ENCODE peak calls at places on chromosomes 7 and 10, in six cellular contexts. V, P, B, D, U and W are unnamed samples.

GRCh38 chr7:27346531-27347260 is 104.1 kb downstream of the EVX1 start:
- ATAC-seq in V (peak), P (peak), B (no peak), U (peak), D (peak), W (peak)

GRCh38 chr7:116834815-116835533 is 27.4 kb upstream of the CAPZA2 start:
- ATAC-seq in U (peak), B (no peak), P (peak), D (peak), V (peak), W (no peak)

GRCh38 chr10:116382290-116382689 is 45.4 kb upstream of the PNLIPRP3 start:
- ATAC-seq in B (no peak), D (no peak), P (no peak), U (no peak), V (no peak), W (no peak)

GRCh38 chr10:114100848-114101741 is 57.4 kb downstream of the ADRB1 start:
- ATAC-seq in U (peak), B (peak), P (peak), V (no peak), D (peak), W (peak)

GRCh38 chr7:22210355-22210754 is 146.6 kb downstream of the RAPGEF5 start:
- ATAC-seq in D (no peak), P (no peak), B (peak), U (no peak), V (no peak), W (no peak)

GRCh38 chr10:80684217-80684616 is 146.5 kb downstream of the SH2D4B start:
- ATAC-seq in V (peak), P (peak), B (peak), D (no peak), U (peak), W (no peak)

GRCh38 chr10:89805599-89806013 is 104.2 kb downstream of the KIF20B start:
- ATAC-seq in U (no peak), V (no peak), P (no peak), B (peak), D (no peak), W (no peak)

GRCh38 chr7:94511763-94512162 is 2.2 kb downstream of the CASD1 start:
- ATAC-seq in U (no peak), P (no peak), V (no peak), B (no peak), D (no peak), W (no peak)

GRCh38 chr7:116364469-116364868 is 135.1 kb upstream of the CAV2 start:
- ATAC-seq in B (no peak), U (peak), V (no peak), D (no peak), P (no peak), W (no peak)

GRCh38 chr10:113386005-113386404 is 166.8 kb upstream of the HABP2 start:
- ATAC-seq in D (peak), B (no peak), U (no peak), P (peak), V (peak), W (no peak)

GRCh38 chr10:91298224-91298862 is 77.9 kb downstream of the PCGF5 start:
- ATAC-seq in D (peak), P (peak), U (peak), B (peak), V (peak), W (peak)

GRCh38 chr10:77603529-77603927 is 34.1 kb downstream of the KCNMA1 start:
- ATAC-seq in P (peak), B (peak), U (no peak), D (no peak), V (peak), W (peak)

GRCh38 chr7:55504093-55504859 is 68.0 kb downstream of the VOPP1 start:
- ATAC-seq in P (no peak), D (no peak), B (no peak), U (no peak), V (no peak), W (no peak)

GRCh38 chr7:121605297-121605640 is 209.2 kb upstream of the FAM3C start:
- ATAC-seq in U (peak), V (peak), B (peak), P (peak), D (peak), W (no peak)

GRCh38 chr10:43842496-43842895 is 193.8 kb upstream of the ZNF32 start:
- ATAC-seq in V (no peak), D (no peak), P (no peak), B (no peak), U (no peak), W (no peak)

GRCh38 chr10:22245567-22245966 is 27.8 kb upstream of the EBLN1 start:
- ATAC-seq in U (no peak), B (no peak), P (no peak), D (no peak), V (peak), W (no peak)

GRCh38 chr10:18618995-18619394 is 32.4 kb downstream of the NSUN6 start:
- ATAC-seq in V (no peak), D (no peak), P (no peak), B (no peak), U (no peak), W (no peak)

GRCh38 chr10:78250313-78251040 is 216.8 kb downstream of the RPS24 start:
- ATAC-seq in B (no peak), V (no peak), P (peak), U (no peak), D (no peak), W (no peak)

GRCh38 chr10:55966131-55966530 is 394.9 kb downstream of the ZWINT start:
- ATAC-seq in V (no peak), B (no peak), D (no peak), P (peak), U (no peak), W (no peak)

GRCh38 chr7:141071855-141072547 is 1.9 kb upstream of the TMEM178B start:
- ATAC-seq in U (no peak), D (no peak), V (peak), B (no peak), P (no peak), W (no peak)

GRCh38 chr10:1625079-1625478 is 112.2 kb downstream of the ADARB2 start:
- ATAC-seq in D (no peak), U (no peak), V (no peak), B (no peak), P (no peak), W (no peak)

GRCh38 chr10:123145542-123146012 is 2.4 kb upstream of the HMX2 start:
- ATAC-seq in V (no peak), P (no peak), D (no peak), U (no peak), B (no peak), W (no peak)

GRCh38 chr10:86342111-86342863 is 24.3 kb downstream of the GRID1 start:
- ATAC-seq in B (no peak), D (no peak), U (no peak), V (no peak), P (no peak), W (no peak)

GRCh38 chr7:25429731-25430130 is 201.4 kb upstream of the NPVF start:
- ATAC-seq in V (no peak), D (peak), U (no peak), P (peak), B (no peak), W (no peak)

GRCh38 chr10:28985137-28985885 is 303.6 kb upstream of the LYZL1 start:
- ATAC-seq in V (peak), D (no peak), P (no peak), U (peak), B (no peak), W (no peak)

GRCh38 chr10:111756541-111757061 is 427.0 kb downstream of the GPAM start:
- ATAC-seq in B (peak), V (peak), P (peak), U (no peak), D (peak), W (no peak)

GRCh38 chr10:61974611-61975010 is 73.1 kb downstream of the ARID5B start:
- ATAC-seq in V (no peak), P (no peak), D (no peak), B (peak), U (no peak), W (peak)

GRCh38 chr10:72379776-72380175 is 25.1 kb upstream of the DNAJB12 start:
- ATAC-seq in P (no peak), B (no peak), U (no peak), V (no peak), D (no peak), W (no peak)
- H3K4me3 ChIP-seq in P (no peak), B (no peak), U (no peak), V (no peak), D (no peak), W (no peak)

DNA sequence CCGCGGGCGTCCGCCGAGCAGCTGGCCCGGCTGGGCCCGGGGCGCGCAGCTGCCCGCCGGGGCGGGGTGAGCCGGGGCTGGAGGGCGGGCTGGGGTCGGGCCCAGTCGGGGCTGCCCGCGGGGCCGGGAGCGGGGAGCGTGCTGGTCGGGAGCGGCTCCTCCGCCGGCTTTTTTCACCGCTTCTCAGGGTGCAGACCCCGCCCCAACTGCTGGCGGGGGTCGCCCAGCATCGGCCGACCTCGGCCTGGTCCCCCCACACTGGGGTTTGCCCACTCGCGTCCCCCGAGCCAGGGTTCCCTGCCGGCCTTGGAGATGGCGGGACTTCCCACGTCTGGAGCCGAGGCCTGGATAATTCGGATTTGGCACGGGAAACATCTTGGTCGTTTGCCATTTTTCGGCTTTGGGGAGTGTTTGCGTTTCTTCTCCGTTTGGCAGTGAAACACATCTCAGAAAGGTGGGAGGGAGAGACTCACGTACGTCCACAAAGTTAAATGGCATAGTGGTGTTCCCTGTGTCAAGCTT is 432 bp downstream of the TMEM248 start:
- ATAC-seq in V (peak), D (peak), P (peak), B (peak), U (peak), W (peak)
- H3K27ac ChIP-seq in V (peak), D (peak), P (peak), B (peak), U (peak), W (peak)

GRCh38 chr10:127996586-127996985 is 89.7 kb downstream of the PTPRE start:
- ATAC-seq in U (no peak), D (no peak), B (no peak), P (peak), V (no peak), W (peak)

GRCh38 chr10:127997241-127997640 is 90.3 kb downstream of the PTPRE start:
- ATAC-seq in B (no peak), V (no peak), P (no peak), D (no peak), U (no peak), W (no peak)

GRCh38 chr10:127998517-127999144 is 91.7 kb downstream of the PTPRE start:
- ATAC-seq in B (no peak), P (no peak), U (no peak), V (no peak), D (no peak), W (no peak)

GRCh38 chr10:127999291-127999690 is 92.4 kb downstream of the PTPRE start:
- ATAC-seq in B (no peak), V (peak), U (no peak), P (no peak), D (no peak), W (no peak)

GRCh38 chr10:127997937-127998336 is 91.0 kb downstream of the PTPRE start:
- ATAC-seq in P (peak), U (no peak), V (no peak), B (no peak), D (no peak), W (no peak)
- TF ChIP-seq EP300 in P (no peak), U (no peak), V (no peak), B (no peak), D (no peak), W (no peak)

GRCh38 chr10:48442090-48442808 is 135.8 kb downstream of the MAPK8 start:
- ATAC-seq in P (no peak), D (no peak), B (no peak), U (no peak), V (no peak), W (no peak)
- H3K4me3 ChIP-seq in P (no peak), D (no peak), B (no peak), U (no peak), V (no peak), W (no peak)